ENCODE peak calls at places on chromosomes 1 and 21, in seven cellular contexts. One of them, this sample, is unnamed.

GRCh38 chr1:24487455-24487854 is 15.2 kb upstream of the RCAN3 start:
- DNase-seq in GM23338: no peak
- DNase-seq in M059J: no peak
- DNase-seq in RPMI7951: no peak
- DNase-seq in adrenal gland: no peak
- DNase-seq in amniotic stem cell: no peak
- DNase-seq in A549: no peak
- DNase-seq in this sample: no peak

GRCh38 chr1:16115468-16116363 is 40.2 kb downstream of the EPHA2 start:
- DNase-seq in GM23338: peak
- DNase-seq in M059J: no peak
- DNase-seq in RPMI7951: no peak
- DNase-seq in adrenal gland: no peak
- DNase-seq in amniotic stem cell: no peak
- DNase-seq in A549: no peak
- DNase-seq in this sample: no peak

GRCh38 chr1:98429851-98430496 is 231.5 kb upstream of the SNX7 start:
- DNase-seq in GM23338: no peak
- DNase-seq in M059J: no peak
- DNase-seq in RPMI7951: no peak
- DNase-seq in adrenal gland: no peak
- DNase-seq in amniotic stem cell: no peak
- DNase-seq in A549: no peak
- DNase-seq in this sample: peak

GRCh38 chr1:53638641-53639035 is 100.3 kb downstream of the GLIS1 start:
- DNase-seq in GM23338: no peak
- DNase-seq in M059J: no peak
- DNase-seq in RPMI7951: no peak
- DNase-seq in adrenal gland: peak
- DNase-seq in amniotic stem cell: no peak
- DNase-seq in A549: no peak
- DNase-seq in this sample: no peak

GRCh38 chr1:7225711-7226505 is 440.7 kb downstream of the CAMTA1 start:
- DNase-seq in GM23338: no peak
- DNase-seq in M059J: no peak
- DNase-seq in RPMI7951: no peak
- DNase-seq in adrenal gland: no peak
- DNase-seq in amniotic stem cell: no peak
- DNase-seq in A549: no peak
- DNase-seq in this sample: no peak

GRCh38 chr1:197249324-197249723 is 18.7 kb upstream of the CRB1 start:
- DNase-seq in GM23338: no peak
- DNase-seq in M059J: no peak
- DNase-seq in RPMI7951: no peak
- DNase-seq in adrenal gland: no peak
- DNase-seq in amniotic stem cell: no peak
- DNase-seq in A549: no peak
- DNase-seq in this sample: no peak

GRCh38 chr1:248858096-248858890 is 592 bp downstream of the ZNF692 start:
- DNase-seq in GM23338: peak
- DNase-seq in M059J: peak
- DNase-seq in RPMI7951: peak
- DNase-seq in adrenal gland: peak
- DNase-seq in amniotic stem cell: peak
- DNase-seq in A549: peak
- DNase-seq in this sample: peak

GRCh38 chr1:65067491-65068201 is 80.4 kb upstream of the AK4 start:
- DNase-seq in GM23338: peak
- DNase-seq in M059J: peak
- DNase-seq in RPMI7951: peak
- DNase-seq in adrenal gland: peak
- DNase-seq in amniotic stem cell: peak
- DNase-seq in A549: peak
- DNase-seq in this sample: peak

GRCh38 chr21:43355925-43356289 is 71.0 kb downstream of the SIK1 start:
- DNase-seq in GM23338: no peak
- DNase-seq in M059J: no peak
- DNase-seq in RPMI7951: no peak
- DNase-seq in adrenal gland: no peak
- DNase-seq in amniotic stem cell: no peak
- DNase-seq in A549: no peak
- DNase-seq in this sample: no peak

GRCh38 chr1:88462481-88463261 is 221.4 kb upstream of the PKN2 start:
- DNase-seq in GM23338: peak
- DNase-seq in M059J: peak
- DNase-seq in RPMI7951: peak
- DNase-seq in adrenal gland: no peak
- DNase-seq in amniotic stem cell: no peak
- DNase-seq in A549: peak
- DNase-seq in this sample: peak

GRCh38 chr1:229129306-229130027 is 141.4 kb upstream of the RAB4A start:
- DNase-seq in GM23338: no peak
- DNase-seq in M059J: no peak
- DNase-seq in RPMI7951: no peak
- DNase-seq in adrenal gland: no peak
- DNase-seq in amniotic stem cell: no peak
- DNase-seq in A549: no peak
- DNase-seq in this sample: no peak

GRCh38 chr1:69787151-69787550 is 219.4 kb downstream of the LRRC7 start:
- DNase-seq in GM23338: peak
- DNase-seq in M059J: no peak
- DNase-seq in RPMI7951: no peak
- DNase-seq in adrenal gland: no peak
- DNase-seq in amniotic stem cell: no peak
- DNase-seq in A549: no peak
- DNase-seq in this sample: no peak

GRCh38 chr1:6162773-6163172 is 17.3 kb downstream of the CHD5 start:
- DNase-seq in GM23338: peak
- DNase-seq in M059J: no peak
- DNase-seq in RPMI7951: no peak
- DNase-seq in adrenal gland: no peak
- DNase-seq in amniotic stem cell: no peak
- DNase-seq in A549: no peak
- DNase-seq in this sample: no peak

GRCh38 chr21:39003982-39004775 is 179.1 kb downstream of the PSMG1 start:
- DNase-seq in GM23338: no peak
- DNase-seq in M059J: peak
- DNase-seq in RPMI7951: peak
- DNase-seq in adrenal gland: no peak
- DNase-seq in amniotic stem cell: no peak
- DNase-seq in A549: no peak
- DNase-seq in this sample: no peak

GRCh38 chr1:241614144-241614543 is 26.0 kb downstream of the CHML start:
- DNase-seq in GM23338: no peak
- DNase-seq in M059J: peak
- DNase-seq in RPMI7951: no peak
- DNase-seq in adrenal gland: no peak
- DNase-seq in amniotic stem cell: no peak
- DNase-seq in A549: no peak
- DNase-seq in this sample: no peak

GRCh38 chr21:45366931-45367401 is 38.0 kb upstream of the COL18A1 start:
- DNase-seq in GM23338: no peak
- DNase-seq in M059J: peak
- DNase-seq in RPMI7951: peak
- DNase-seq in adrenal gland: peak
- DNase-seq in amniotic stem cell: no peak
- DNase-seq in A549: peak
- DNase-seq in this sample: no peak

GRCh38 chr1:220217383-220217988 is 54.8 kb downstream of the RAB3GAP2 start:
- DNase-seq in GM23338: peak
- DNase-seq in M059J: peak
- DNase-seq in RPMI7951: peak
- DNase-seq in adrenal gland: no peak
- DNase-seq in amniotic stem cell: no peak
- DNase-seq in A549: peak
- DNase-seq in this sample: no peak

GRCh38 chr1:231236131-231236571 is 4.9 kb upstream of the GNPAT start:
- DNase-seq in GM23338: no peak
- DNase-seq in M059J: no peak
- DNase-seq in RPMI7951: no peak
- DNase-seq in adrenal gland: peak
- DNase-seq in amniotic stem cell: no peak
- DNase-seq in A549: no peak
- DNase-seq in this sample: no peak

GRCh38 chr1:40078512-40079333 is 18.3 kb downstream of the PPT1 start:
- DNase-seq in GM23338: peak
- DNase-seq in M059J: peak
- DNase-seq in RPMI7951: peak
- DNase-seq in adrenal gland: peak
- DNase-seq in amniotic stem cell: no peak
- DNase-seq in A549: peak
- DNase-seq in this sample: no peak

GRCh38 chr1:161799792-161800191 is 33.7 kb downstream of the ATF6 start:
- DNase-seq in GM23338: no peak
- DNase-seq in M059J: no peak
- DNase-seq in RPMI7951: no peak
- DNase-seq in adrenal gland: no peak
- DNase-seq in amniotic stem cell: no peak
- DNase-seq in A549: no peak
- DNase-seq in this sample: no peak

GRCh38 chr1:116808476-116809180 is 54.4 kb downstream of the CD2 start:
- DNase-seq in GM23338: no peak
- DNase-seq in M059J: no peak
- DNase-seq in RPMI7951: no peak
- DNase-seq in adrenal gland: no peak
- DNase-seq in amniotic stem cell: no peak
- DNase-seq in A549: no peak
- DNase-seq in this sample: no peak

GRCh38 chr1:206472454-206472853 is 2.2 kb downstream of the IKBKE start:
- DNase-seq in GM23338: peak
- DNase-seq in M059J: peak
- DNase-seq in RPMI7951: peak
- DNase-seq in adrenal gland: peak
- DNase-seq in amniotic stem cell: no peak
- DNase-seq in A549: no peak
- DNase-seq in this sample: no peak

GRCh38 chr1:25754421-25755195 is 45.4 kb upstream of the SELENON start:
- DNase-seq in GM23338: peak
- DNase-seq in M059J: no peak
- DNase-seq in RPMI7951: no peak
- DNase-seq in adrenal gland: no peak
- DNase-seq in amniotic stem cell: no peak
- DNase-seq in A549: no peak
- DNase-seq in this sample: no peak

GRCh38 chr1:116130376-116130775 is 19.2 kb downstream of the MAB21L3 start:
- DNase-seq in GM23338: no peak
- DNase-seq in M059J: no peak
- DNase-seq in RPMI7951: no peak
- DNase-seq in adrenal gland: no peak
- DNase-seq in amniotic stem cell: no peak
- DNase-seq in A549: no peak
- DNase-seq in this sample: no peak

GRCh38 chr1:154616659-154617345 is 8.8 kb upstream of the ADAR start:
- DNase-seq in GM23338: no peak
- DNase-seq in M059J: no peak
- DNase-seq in RPMI7951: no peak
- DNase-seq in adrenal gland: no peak
- DNase-seq in amniotic stem cell: no peak
- DNase-seq in A549: no peak
- DNase-seq in this sample: no peak

GRCh38 chr1:209633335-209633997 is 18.8 kb downstream of the LAMB3 start:
- DNase-seq in GM23338: no peak
- DNase-seq in M059J: peak
- DNase-seq in RPMI7951: peak
- DNase-seq in adrenal gland: no peak
- DNase-seq in amniotic stem cell: no peak
- DNase-seq in A549: no peak
- DNase-seq in this sample: no peak

GRCh38 chr1:201888282-201889033 is at the start of gene SHISA4:
- DNase-seq in GM23338: peak
- DNase-seq in M059J: peak
- DNase-seq in RPMI7951: peak
- DNase-seq in adrenal gland: peak
- DNase-seq in amniotic stem cell: peak
- DNase-seq in A549: peak
- DNase-seq in this sample: peak

GRCh38 chr1:213622365-213623087 is 365.2 kb upstream of the PROX1 start:
- DNase-seq in GM23338: no peak
- DNase-seq in M059J: no peak
- DNase-seq in RPMI7951: peak
- DNase-seq in adrenal gland: no peak
- DNase-seq in amniotic stem cell: no peak
- DNase-seq in A549: no peak
- DNase-seq in this sample: no peak

This sample was measured in putamen.